ENCODE peak calls at places on chromosomes 13 and 19, in five cellular contexts. One of them, this sample, is unnamed.

GRCh38 chr13:27556109-27556508 is 64.2 kb downstream of the LNX2 start:
- DNase-seq in WERI-Rb-1: no peak
- DNase-seq in SIG-M5: no peak
- DNase-seq in lower leg skin: no peak
- DNase-seq in thoracic aorta: no peak
- DNase-seq in this sample: no peak

GRCh38 chr19:41297628-41298326 is 12.2 kb upstream of the CCDC97 start:
- DNase-seq in WERI-Rb-1: no peak
- DNase-seq in SIG-M5: no peak
- DNase-seq in lower leg skin: no peak
- DNase-seq in thoracic aorta: no peak
- DNase-seq in this sample: no peak

GRCh38 chr19:33134571-33135041 is 2.7 kb downstream of the WDR88 start:
- DNase-seq in WERI-Rb-1: no peak
- DNase-seq in SIG-M5: no peak
- DNase-seq in lower leg skin: no peak
- DNase-seq in thoracic aorta: no peak
- DNase-seq in this sample: peak

GRCh38 chr19:37951816-37952210 is 44.8 kb downstream of the SIPA1L3 start:
- DNase-seq in WERI-Rb-1: no peak
- DNase-seq in SIG-M5: no peak
- DNase-seq in lower leg skin: peak
- DNase-seq in thoracic aorta: no peak
- DNase-seq in this sample: no peak

GRCh38 chr19:35247526-35248309 is 1.1 kb upstream of the LSR start:
- DNase-seq in WERI-Rb-1: peak
- DNase-seq in SIG-M5: no peak
- DNase-seq in lower leg skin: peak
- DNase-seq in thoracic aorta: no peak
- DNase-seq in this sample: peak

GRCh38 chr13:33723772-33724435 is 94.0 kb upstream of the RFC3 start:
- DNase-seq in WERI-Rb-1: peak
- DNase-seq in SIG-M5: no peak
- DNase-seq in lower leg skin: peak
- DNase-seq in thoracic aorta: peak
- DNase-seq in this sample: peak

GRCh38 chr13:40452741-40453665 is 213.4 kb downstream of the FOXO1 start:
- DNase-seq in WERI-Rb-1: no peak
- DNase-seq in SIG-M5: no peak
- DNase-seq in lower leg skin: no peak
- DNase-seq in thoracic aorta: no peak
- DNase-seq in this sample: no peak

GRCh38 chr13:44860427-44860826 is 128.8 kb downstream of the NUFIP1 start:
- DNase-seq in WERI-Rb-1: no peak
- DNase-seq in SIG-M5: no peak
- DNase-seq in lower leg skin: peak
- DNase-seq in thoracic aorta: no peak
- DNase-seq in this sample: no peak

GRCh38 chr13:113835461-113836274 is 28.2 kb downstream of the GAS6 start:
- DNase-seq in WERI-Rb-1: peak
- DNase-seq in SIG-M5: no peak
- DNase-seq in lower leg skin: no peak
- DNase-seq in thoracic aorta: no peak
- DNase-seq in this sample: no peak

GRCh38 chr19:29001006-29001921 is 211.7 kb downstream of the UQCRFS1 start:
- DNase-seq in WERI-Rb-1: no peak
- DNase-seq in SIG-M5: no peak
- DNase-seq in lower leg skin: no peak
- DNase-seq in thoracic aorta: no peak
- DNase-seq in this sample: no peak

GRCh38 chr19:38951187-38951586 is 20.4 kb downstream of the MRPS12 start:
- DNase-seq in WERI-Rb-1: no peak
- DNase-seq in SIG-M5: no peak
- DNase-seq in lower leg skin: no peak
- DNase-seq in thoracic aorta: no peak
- DNase-seq in this sample: no peak

GRCh38 chr19:58554494-58555368 is at the start of gene CHMP2A:
- DNase-seq in WERI-Rb-1: peak
- DNase-seq in SIG-M5: no peak
- DNase-seq in lower leg skin: peak
- DNase-seq in thoracic aorta: peak
- DNase-seq in this sample: peak

GRCh38 chr13:112689498-112690241 is at the start of gene ATP11A:
- DNase-seq in WERI-Rb-1: peak
- DNase-seq in SIG-M5: peak
- DNase-seq in lower leg skin: peak
- DNase-seq in thoracic aorta: peak
- DNase-seq in this sample: peak

GRCh38 chr19:2338751-2339643 is 10.5 kb downstream of the SPPL2B start:
- DNase-seq in WERI-Rb-1: no peak
- DNase-seq in SIG-M5: no peak
- DNase-seq in lower leg skin: no peak
- DNase-seq in thoracic aorta: no peak
- DNase-seq in this sample: no peak

GRCh38 chr19:39515551-39516191 is 732 bp downstream of the SELENOV start:
- DNase-seq in WERI-Rb-1: no peak
- DNase-seq in SIG-M5: no peak
- DNase-seq in lower leg skin: no peak
- DNase-seq in thoracic aorta: no peak
- DNase-seq in this sample: no peak

GRCh38 chr19:16429066-16429758 is 42.6 kb downstream of the EPS15L1 start:
- DNase-seq in WERI-Rb-1: no peak
- DNase-seq in SIG-M5: no peak
- DNase-seq in lower leg skin: no peak
- DNase-seq in thoracic aorta: no peak
- DNase-seq in this sample: no peak

GRCh38 chr13:110379905-110380341 is 72.8 kb downstream of the COL4A2 start:
- DNase-seq in WERI-Rb-1: no peak
- DNase-seq in SIG-M5: no peak
- DNase-seq in lower leg skin: no peak
- DNase-seq in thoracic aorta: no peak
- DNase-seq in this sample: no peak

GRCh38 chr19:1016647-1017114 is 4.2 kb downstream of the TMEM259 start:
- DNase-seq in WERI-Rb-1: no peak
- DNase-seq in SIG-M5: no peak
- DNase-seq in lower leg skin: no peak
- DNase-seq in thoracic aorta: no peak
- DNase-seq in this sample: no peak

GRCh38 chr19:18775586-18776287 is 15.4 kb downstream of the COMP start:
- DNase-seq in WERI-Rb-1: no peak
- DNase-seq in SIG-M5: no peak
- DNase-seq in lower leg skin: no peak
- DNase-seq in thoracic aorta: no peak
- DNase-seq in this sample: no peak

GRCh38 chr13:43298799-43299198 is 275.4 kb downstream of the DNAJC15 start:
- DNase-seq in WERI-Rb-1: no peak
- DNase-seq in SIG-M5: no peak
- DNase-seq in lower leg skin: no peak
- DNase-seq in thoracic aorta: no peak
- DNase-seq in this sample: no peak

GRCh38 chr13:96819375-96819774 is 174.9 kb downstream of the OXGR1 start:
- DNase-seq in WERI-Rb-1: no peak
- DNase-seq in SIG-M5: no peak
- DNase-seq in lower leg skin: no peak
- DNase-seq in thoracic aorta: no peak
- DNase-seq in this sample: no peak

GRCh38 chr19:56841194-56841546 is 644 bp upstream of the PEG3 start:
- DNase-seq in WERI-Rb-1: no peak
- DNase-seq in SIG-M5: no peak
- DNase-seq in lower leg skin: no peak
- DNase-seq in thoracic aorta: no peak
- DNase-seq in this sample: no peak

GRCh38 chr19:35346193-35347052 is 1.3 kb upstream of the FFAR1 start:
- DNase-seq in WERI-Rb-1: no peak
- DNase-seq in SIG-M5: no peak
- DNase-seq in lower leg skin: peak
- DNase-seq in thoracic aorta: no peak
- DNase-seq in this sample: peak

GRCh38 chr19:19526581-19527370 is 1.9 kb upstream of the YJEFN3 start:
- DNase-seq in WERI-Rb-1: no peak
- DNase-seq in SIG-M5: no peak
- DNase-seq in lower leg skin: no peak
- DNase-seq in thoracic aorta: no peak
- DNase-seq in this sample: no peak

GRCh38 chr13:112783135-112783945 is 93.5 kb downstream of the ATP11A start:
- DNase-seq in WERI-Rb-1: no peak
- DNase-seq in SIG-M5: no peak
- DNase-seq in lower leg skin: peak
- DNase-seq in thoracic aorta: no peak
- DNase-seq in this sample: no peak

GRCh38 chr13:66933994-66934393 is 296.1 kb downstream of the PCDH9 start:
- DNase-seq in WERI-Rb-1: no peak
- DNase-seq in SIG-M5: no peak
- DNase-seq in lower leg skin: no peak
- DNase-seq in thoracic aorta: no peak
- DNase-seq in this sample: no peak

GRCh38 chr19:46191972-46192371 is 37.6 kb upstream of the IGFL1 start:
- DNase-seq in WERI-Rb-1: no peak
- DNase-seq in SIG-M5: no peak
- DNase-seq in lower leg skin: no peak
- DNase-seq in thoracic aorta: no peak
- DNase-seq in this sample: no peak

GRCh38 chr13:79709526-79709925 is 228.6 kb downstream of the NDFIP2 start:
- DNase-seq in WERI-Rb-1: no peak
- DNase-seq in SIG-M5: no peak
- DNase-seq in lower leg skin: no peak
- DNase-seq in thoracic aorta: no peak
- DNase-seq in this sample: no peak

GRCh38 chr13:40061466-40062450 is 406.3 kb downstream of the COG6 start:
- DNase-seq in WERI-Rb-1: no peak
- DNase-seq in SIG-M5: no peak
- DNase-seq in lower leg skin: no peak
- DNase-seq in thoracic aorta: no peak
- DNase-seq in this sample: no peak

GRCh38 chr19:16581971-16582343 is 9.7 kb upstream of the SLC35E1 start:
- DNase-seq in WERI-Rb-1: no peak
- DNase-seq in SIG-M5: no peak
- DNase-seq in lower leg skin: no peak
- DNase-seq in thoracic aorta: no peak
- DNase-seq in this sample: no peak

GRCh38 chr13:40158218-40158617 is 502.8 kb downstream of the COG6 start:
- DNase-seq in WERI-Rb-1: no peak
- DNase-seq in SIG-M5: no peak
- DNase-seq in lower leg skin: no peak
- DNase-seq in thoracic aorta: no peak
- DNase-seq in this sample: no peak

GRCh38 chr13:111387945-111388600 is 67.6 kb downstream of the TEX29 start:
- DNase-seq in WERI-Rb-1: no peak
- DNase-seq in SIG-M5: no peak
- DNase-seq in lower leg skin: peak
- DNase-seq in thoracic aorta: no peak
- DNase-seq in this sample: no peak

GRCh38 chr13:104592127-104592526 is 1525.9 kb upstream of the SLC10A2 start:
- DNase-seq in WERI-Rb-1: no peak
- DNase-seq in SIG-M5: no peak
- DNase-seq in lower leg skin: no peak
- DNase-seq in thoracic aorta: no peak
- DNase-seq in this sample: no peak

GRCh38 chr19:5186293-5187050 is 154.1 kb downstream of the PTPRS start:
- DNase-seq in WERI-Rb-1: no peak
- DNase-seq in SIG-M5: no peak
- DNase-seq in lower leg skin: no peak
- DNase-seq in thoracic aorta: no peak
- DNase-seq in this sample: no peak

GRCh38 chr13:111361046-111361872 is 40.8 kb downstream of the TEX29 start:
- DNase-seq in WERI-Rb-1: no peak
- DNase-seq in SIG-M5: no peak
- DNase-seq in lower leg skin: peak
- DNase-seq in thoracic aorta: no peak
- DNase-seq in this sample: no peak

This sample was measured in activated CD4-positive, alpha-beta T cell treated with anti-CD3 and anti-CD28 coated beads, Interleukin-2, amount 50 U/mL, for 4 hours.